ENCODE peak calls at places on chromosomes 5 and 9, in five cellular contexts. Z, V, P, U and M are unnamed samples.
A peak's percentile ranks its signal among the peaks of the same experiment; 100 is the strongest.

GRCh38 chr5:67377651-67378050 is 181.1 kb upstream of the CD180 start:
- DNase-seq in Z (no peak), V (no peak), P (no peak), U (no peak), M (no peak)

GRCh38 chr5:67795781-67796477 is 419.6 kb upstream of the PIK3R1 start:
- DNase-seq in Z (no peak), V (no peak), P (no peak), U (no peak), M (no peak)

GRCh38 chr9:36995927-36996471 is 38.1 kb downstream of the PAX5 start:
- DNase-seq in Z (peak; percentile 45), V (peak; percentile 44), P (peak; percentile 54), U (peak; percentile 32), M (no peak)

GRCh38 chr5:124457101-124457500 is 289.3 kb downstream of the ZNF608 start:
- DNase-seq in Z (no peak), V (no peak), P (no peak), U (no peak), M (no peak)

GRCh38 chr5:100772548-100772947 is 130.5 kb downstream of the ST8SIA4 start:
- DNase-seq in Z (no peak), V (no peak), P (no peak), U (no peak), M (no peak)

GRCh38 chr9:68941780-68942459 is 72.0 kb downstream of the PRKACG start:
- DNase-seq in Z (no peak), V (no peak), P (no peak), U (no peak), M (no peak)

GRCh38 chr5:121189569-121190305 is 661.9 kb upstream of the FTMT start:
- DNase-seq in Z (no peak), V (peak; percentile 6), P (no peak), U (no peak), M (no peak)

GRCh38 chr9:69885931-69886330 is 65.3 kb downstream of the CFAP95 start:
- DNase-seq in Z (no peak), V (no peak), P (no peak), U (no peak), M (no peak)

GRCh38 chr5:58683567-58683966 is 100.7 kb downstream of the RAB3C start:
- DNase-seq in Z (no peak), V (no peak), P (no peak), U (no peak), M (no peak)
- TF ChIP-seq ZBTB33 in Z (no peak), V (no peak), P (no peak), U (no peak), M (no peak)

GRCh38 chr9:87587356-87587745 is 89.7 kb downstream of the DAPK1 start:
- DNase-seq in Z (no peak), V (no peak), P (no peak), U (no peak), M (no peak)
- TF ChIP-seq ZBTB33 in Z (no peak), V (no peak), P (no peak), U (no peak), M (no peak)

DNA sequence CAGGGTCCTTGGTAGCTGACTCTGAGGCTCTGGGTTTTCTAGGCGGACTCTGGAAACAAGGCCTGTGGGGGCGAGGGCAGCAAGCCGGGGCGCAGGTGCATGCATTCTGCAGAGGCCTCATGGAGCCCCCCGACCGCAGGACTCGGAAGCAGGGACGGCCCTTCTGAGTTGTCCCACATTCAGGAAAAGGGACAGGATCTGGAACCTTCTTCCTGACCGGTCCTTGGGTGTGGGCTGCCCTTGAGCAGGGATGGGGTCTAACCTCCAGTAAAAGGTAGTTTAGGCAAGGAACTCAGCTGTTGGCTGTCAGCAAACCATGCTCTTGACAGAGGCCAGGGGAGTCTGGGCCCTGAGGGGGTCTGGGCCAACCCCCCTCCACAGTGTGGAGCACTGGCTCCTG is 7.4 kb upstream of the COL5A1 start:
- DNase-seq in Z (no peak), V (no peak), P (no peak), U (no peak), M (no peak)
- TF ChIP-seq ZBTB33 in Z (no peak), V (no peak), P (no peak), U (no peak), M (no peak)

GRCh38 chr9:98108540-98109031 is 10.4 kb downstream of the TRIM14 start:
- DNase-seq in Z (no peak), V (no peak), P (no peak), U (no peak), M (peak; percentile 80)
- TF ChIP-seq ZBTB33 in Z (no peak), V (no peak), P (no peak), U (no peak), M (no peak)